ENCODE peak calls at places on chromosome 6, in seven cellular contexts. T is CD8-positive, alpha-beta T cell; Q is brain microvascular endothelial cell; O is mesenchymal stem cell; N is esophagus squamous epithelium; U is mesendoderm; B is pancreas. G is an unnamed sample.

GRCh38 chr6:142696689-142697088 is 248.3 kb downstream of the HIVEP2 start:
- DNase-seq in T (no peak), Q (no peak), O (no peak), N (no peak), U (no peak), B (peak), G (peak)

GRCh38 chr6:140912686-140913085 is 1220.0 kb upstream of the GJE1 start:
- DNase-seq in T (no peak), Q (no peak), O (no peak), N (no peak), U (peak), B (no peak), G (no peak)

GRCh38 chr6:13524801-13525508 is 37.6 kb upstream of the GFOD1 start:
- DNase-seq in T (no peak), Q (no peak), O (no peak), N (no peak), U (no peak), B (no peak), G (peak)

GRCh38 chr6:168355716-168356522 is 36.3 kb upstream of the DACT2 start:
- DNase-seq in T (no peak), Q (peak), O (peak), N (no peak), U (peak), B (peak), G (peak)

GRCh38 chr6:147033267-147033666 is 170.9 kb upstream of the STXBP5 start:
- DNase-seq in T (no peak), Q (no peak), O (no peak), N (no peak), U (peak), B (no peak), G (no peak)

GRCh38 chr6:4059115-4059777 is 19.7 kb downstream of the FAM217A start:
- DNase-seq in T (peak), Q (peak), O (peak), N (no peak), U (peak), B (no peak), G (no peak)

GRCh38 chr6:138800377-138801150 is 4.7 kb downstream of the ECT2L start:
- DNase-seq in T (no peak), Q (no peak), O (no peak), N (no peak), U (peak), B (no peak), G (no peak)

GRCh38 chr6:42404494-42404893 is 47.2 kb downstream of the TRERF1 start:
- DNase-seq in T (peak), Q (peak), O (peak), N (no peak), U (peak), B (no peak), G (no peak)

GRCh38 chr6:1792989-1793388 is 183.3 kb downstream of the FOXC1 start:
- DNase-seq in T (no peak), Q (no peak), O (peak), N (no peak), U (peak), B (no peak), G (no peak)

GRCh38 chr6:14676084-14676483 is 558.5 kb downstream of the CD83 start:
- DNase-seq in T (no peak), Q (no peak), O (no peak), N (no peak), U (no peak), B (no peak), G (no peak)

GRCh38 chr6:22940571-22941290 is 371.4 kb downstream of the HDGFL1 start:
- DNase-seq in T (no peak), Q (no peak), O (peak), N (no peak), U (no peak), B (no peak), G (no peak)

GRCh38 chr6:41200296-41200900 is 551 bp downstream of the TREML2 start:
- DNase-seq in T (peak), Q (no peak), O (peak), N (no peak), U (peak), B (no peak), G (no peak)

GRCh38 chr6:159312204-159312603 is 143.0 kb downstream of the FNDC1 start:
- DNase-seq in T (no peak), Q (no peak), O (no peak), N (no peak), U (no peak), B (no peak), G (no peak)

GRCh38 chr6:131555992-131556391 is 17.0 kb upstream of the ARG1 start:
- DNase-seq in T (no peak), Q (no peak), O (no peak), N (no peak), U (no peak), B (no peak), G (no peak)

GRCh38 chr6:170108456-170108855 is 182.4 kb downstream of the DLL1 start:
- DNase-seq in T (no peak), Q (no peak), O (no peak), N (no peak), U (no peak), B (no peak), G (no peak)

GRCh38 chr6:111850288-111850937 is 22.8 kb downstream of the FYN start:
- DNase-seq in T (no peak), Q (no peak), O (no peak), N (no peak), U (no peak), B (no peak), G (no peak)

GRCh38 chr6:106180208-106180607 is 94.1 kb downstream of the PRDM1 start:
- DNase-seq in T (no peak), Q (no peak), O (no peak), N (no peak), U (no peak), B (no peak), G (no peak)

GRCh38 chr6:120083186-120083585 is 733.6 kb upstream of the MAN1A1 start:
- DNase-seq in T (no peak), Q (no peak), O (no peak), N (no peak), U (no peak), B (no peak), G (no peak)

GRCh38 chr6:114297135-114297534 is 45.7 kb downstream of the HS3ST5 start:
- DNase-seq in T (no peak), Q (no peak), O (no peak), N (no peak), U (no peak), B (no peak), G (no peak)

GRCh38 chr6:43095939-43096338 is 19.8 kb downstream of the PTK7 start:
- DNase-seq in T (no peak), Q (no peak), O (peak), N (no peak), U (peak), B (no peak), G (no peak)

GRCh38 chr6:168865522-168865921 is 388.1 kb downstream of the THBS2 start:
- DNase-seq in T (no peak), Q (no peak), O (no peak), N (no peak), U (no peak), B (no peak), G (no peak)

GRCh38 chr6:17093692-17094091 is 8.2 kb upstream of the STMND1 start:
- DNase-seq in T (no peak), Q (no peak), O (no peak), N (no peak), U (peak), B (no peak), G (no peak)

GRCh38 chr6:62980093-62980492 is 231.2 kb upstream of the FKBP1C start:
- DNase-seq in T (no peak), Q (no peak), O (no peak), N (no peak), U (no peak), B (no peak), G (no peak)

GRCh38 chr6:107641500-107641931 is 151.6 kb downstream of the SOBP start:
- DNase-seq in T (no peak), Q (no peak), O (no peak), N (no peak), U (no peak), B (peak), G (no peak)

GRCh38 chr6:54847799-54848597 is 1.4 kb downstream of the FAM83B start:
- DNase-seq in T (no peak), Q (no peak), O (peak), N (no peak), U (peak), B (no peak), G (peak)

GRCh38 chr6:3999800-4000661 is 78.9 kb downstream of the FAM217A start:
- DNase-seq in T (no peak), Q (no peak), O (no peak), N (no peak), U (no peak), B (no peak), G (no peak)

GRCh38 chr6:102127253-102127652 is 733.7 kb downstream of the GRIK2 start:
- DNase-seq in T (no peak), Q (no peak), O (no peak), N (no peak), U (peak), B (no peak), G (no peak)

GRCh38 chr6:54719633-54720032 is 126.9 kb upstream of the FAM83B start:
- DNase-seq in T (no peak), Q (no peak), O (no peak), N (no peak), U (no peak), B (no peak), G (no peak)

GRCh38 chr6:111721677-111722219 is 116.1 kb upstream of the TRAF3IP2 start:
- DNase-seq in T (peak), Q (peak), O (no peak), N (no peak), U (peak), B (no peak), G (no peak)

GRCh38 chr6:150627154-150627553 is 27.5 kb downstream of the PLEKHG1 start:
- DNase-seq in T (no peak), Q (no peak), O (no peak), N (no peak), U (no peak), B (no peak), G (no peak)
- H3K4me3 ChIP-seq in T (no peak), Q (no peak), O (no peak), N (no peak), U (no peak), B (no peak), G (no peak)

GRCh38 chr6:26401987-26402658 is at the start of gene BTN3A1:
- DNase-seq in T (peak), Q (peak), O (peak), N (peak), U (peak), B (peak), G (peak)

GRCh38 chr6:26400626-26401025 is 1.4 kb upstream of the BTN3A1 start:
- DNase-seq in T (no peak), Q (no peak), O (no peak), N (no peak), U (no peak), B (no peak), G (no peak)

GRCh38 chr6:26401389-26401986 is 587 bp upstream of the BTN3A1 start:
- DNase-seq in T (no peak), Q (no peak), O (no peak), N (no peak), U (no peak), B (no peak), G (no peak)

GRCh38 chr6:26394289-26394688 is 7.8 kb upstream of the BTN3A1 start:
- DNase-seq in T (no peak), Q (peak), O (peak), N (no peak), U (no peak), B (no peak), G (no peak)

GRCh38 chr6:26398555-26398954 is 3.5 kb upstream of the BTN3A1 start:
- DNase-seq in T (no peak), Q (no peak), O (no peak), N (no peak), U (no peak), B (no peak), G (no peak)
- H3K27ac ChIP-seq in T (no peak), Q (no peak), O (no peak), N (no peak), U (no peak), B (no peak), G (no peak)

GRCh38 chr6:35298625-35299140 is 1.1 kb downstream of the DEF6 start:
- DNase-seq in T (peak), Q (no peak), O (no peak), N (no peak), U (no peak), B (no peak), G (no peak)

GRCh38 chr6:35296931-35297330 is 687 bp upstream of the DEF6 start:
- DNase-seq in T (no peak), Q (no peak), O (no peak), N (no peak), U (no peak), B (no peak), G (no peak)

GRCh38 chr6:35300848-35301247 is 3.2 kb downstream of the DEF6 start:
- DNase-seq in T (peak), Q (no peak), O (no peak), N (no peak), U (no peak), B (no peak), G (no peak)

GRCh38 chr6:35297541-35298481 is at the start of gene DEF6:
- DNase-seq in T (peak), Q (peak), O (peak), N (peak), U (peak), B (peak), G (peak)

GRCh38 chr6:35299674-35300073 is 2.1 kb downstream of the DEF6 start:
- DNase-seq in T (peak), Q (no peak), O (no peak), N (no peak), U (no peak), B (no peak), G (no peak)
- H3K4me3 ChIP-seq in T (peak), Q (no peak), O (no peak), N (peak), U (no peak), B (no peak), G (no peak)

GRCh38 chr6:155038527-155038926 is 43.4 kb downstream of the TIAM2 start:
- DNase-seq in T (no peak), Q (no peak), O (no peak), N (no peak), U (no peak), B (no peak), G (no peak)

GRCh38 chr6:155038104-155038503 is 43.0 kb downstream of the TIAM2 start:
- DNase-seq in T (no peak), Q (no peak), O (no peak), N (no peak), U (no peak), B (no peak), G (no peak)

GRCh38 chr6:155040946-155041345 is 45.8 kb downstream of the TIAM2 start:
- DNase-seq in T (no peak), Q (no peak), O (no peak), N (no peak), U (no peak), B (no peak), G (no peak)

GRCh38 chr6:155041781-155042279 is 46.7 kb downstream of the TIAM2 start:
- DNase-seq in T (no peak), Q (no peak), O (no peak), N (no peak), U (no peak), B (no peak), G (no peak)

GRCh38 chr6:155040154-155040553 is 45.0 kb downstream of the TIAM2 start:
- DNase-seq in T (no peak), Q (no peak), O (no peak), N (no peak), U (no peak), B (no peak), G (no peak)
- H3K27ac ChIP-seq in T (no peak), Q (no peak), O (no peak), N (no peak), U (no peak), B (no peak), G (no peak)

GRCh38 chr6:32839356-32839755 is 817 bp upstream of the TAP2 start:
- DNase-seq in T (no peak), Q (no peak), O (no peak), N (no peak), U (no peak), B (no peak), G (no peak)

GRCh38 chr6:32838114-32838958 is at the start of gene TAP2:
- DNase-seq in T (peak), Q (peak), O (peak), N (peak), U (peak), B (peak), G (peak)

GRCh38 chr6:32842690-32843089 is 1.2 kb downstream of the PSMB8 start:
- DNase-seq in T (no peak), Q (no peak), O (no peak), N (no peak), U (no peak), B (no peak), G (no peak)

GRCh38 chr6:32842021-32842650 is 1.7 kb downstream of the PSMB8 start:
- DNase-seq in T (no peak), Q (no peak), O (no peak), N (no peak), U (no peak), B (no peak), G (no peak)

GRCh38 chr6:32840604-32841246 is 2.2 kb upstream of the TAP2 start:
- DNase-seq in T (peak), Q (no peak), O (no peak), N (no peak), U (no peak), B (no peak), G (no peak)
- H3K4me3 ChIP-seq in T (peak), Q (no peak), O (no peak), N (no peak), U (no peak), B (no peak), G (no peak)

DNA sequence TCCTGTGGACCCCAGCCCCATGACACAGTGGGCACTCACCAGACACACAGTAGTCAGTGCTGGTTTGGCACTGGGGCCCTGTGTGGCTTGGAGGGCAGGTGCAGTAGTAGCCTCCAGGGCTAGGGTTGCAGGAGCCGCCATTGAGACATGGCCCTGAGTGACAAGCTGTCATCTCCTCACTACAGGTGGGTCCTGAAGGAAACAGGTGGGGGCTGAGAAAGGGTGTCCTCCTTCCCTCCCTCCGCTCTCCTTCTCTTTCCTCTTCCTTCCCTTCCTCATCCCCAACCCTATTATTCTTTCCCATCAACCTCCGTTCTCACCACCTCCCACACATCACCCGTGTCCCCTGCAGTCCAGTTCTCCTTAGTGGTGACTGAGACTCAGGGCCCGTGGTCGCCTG is 10.2 kb downstream of the NOTCH4 start:
- DNase-seq in T (no peak), Q (no peak), O (no peak), N (no peak), U (no peak), B (no peak), G (no peak)
- H3K27ac ChIP-seq in T (no peak), Q (no peak), O (no peak), N (no peak), U (no peak), B (no peak), G (no peak)

DNA sequence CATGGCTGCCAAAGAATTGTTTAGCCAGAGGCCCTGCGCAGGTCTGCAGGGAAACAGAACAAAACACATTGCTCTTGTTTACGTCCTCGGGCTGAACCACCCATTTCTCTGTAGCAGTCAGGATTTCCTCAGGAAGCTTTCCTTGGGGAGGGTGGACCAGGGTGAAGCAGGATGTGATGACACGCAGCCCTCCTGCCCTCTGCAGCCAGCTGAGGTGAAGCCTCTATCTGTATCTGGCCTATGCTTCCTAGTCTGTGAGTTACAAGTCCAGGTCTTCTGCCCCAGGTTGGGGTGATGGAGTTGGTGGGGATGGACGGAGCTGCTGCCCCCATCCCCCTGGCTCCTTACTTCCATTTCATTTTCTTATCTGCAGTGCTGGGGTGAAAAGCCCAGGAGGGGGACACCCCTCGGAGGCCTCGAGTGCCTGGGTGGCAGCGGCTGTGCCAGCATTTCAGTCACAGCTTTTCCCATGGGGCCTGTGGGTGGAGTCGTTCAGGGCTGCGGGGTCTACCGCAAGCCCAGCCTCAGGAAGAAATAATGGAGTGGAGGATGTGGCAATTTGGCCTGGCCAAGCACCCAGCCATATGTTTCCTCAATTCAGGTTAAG is 24.9 kb downstream of the SASH1 start:
- DNase-seq in T (no peak), Q (peak), O (peak), N (no peak), U (peak), B (peak), G (peak)
- H3K4me3 ChIP-seq in T (no peak), Q (no peak), O (no peak), N (no peak), U (no peak), B (no peak), G (no peak)

DNA sequence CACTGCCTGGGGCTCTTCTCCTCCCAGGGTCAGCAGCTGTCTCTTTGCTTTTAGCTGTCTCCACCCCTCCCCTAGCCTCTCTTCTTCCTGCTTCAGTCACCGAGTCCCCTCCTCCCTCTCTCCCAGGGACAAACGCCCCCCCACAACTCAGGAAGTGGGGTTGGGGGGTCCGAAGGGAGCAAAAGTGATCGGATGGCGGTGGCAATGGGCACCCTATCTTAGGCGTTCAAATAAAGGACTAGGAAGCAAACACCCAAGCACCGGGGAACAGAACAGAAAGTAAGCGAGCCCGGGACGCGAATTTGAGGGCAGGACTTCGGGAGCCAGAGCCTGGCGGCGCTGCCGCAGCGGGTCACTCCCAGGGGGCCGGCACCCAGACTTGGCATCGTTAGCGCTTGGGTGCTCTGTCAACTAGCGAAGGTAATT is 951 bp upstream of the ITPR3 start:
- DNase-seq in T (peak), Q (no peak), O (peak), N (no peak), U (peak), B (peak), G (peak)
- H3K27ac ChIP-seq in T (peak), Q (no peak), O (no peak), N (peak), U (no peak), B (peak), G (peak)